ENCODE peak calls at places on chromosome 1, in seven cellular contexts. One of them, this sample, is unnamed.

GRCh38 chr1:202844935-202845334 is 34.2 kb downstream of the PCAT6 start:
- DNase-seq in mesendoderm: peak
- DNase-seq in stimulated activated CD8-positive, alpha-beta memory T cell treated with anti-CD3 and anti-CD28 coated beads, Interleukin-15, amount 100 ng/mL, for 4 hours: no peak
- DNase-seq in right cardiac atrium: no peak
- DNase-seq in GM12892: no peak
- DNase-seq in psoas muscle: no peak
- DNase-seq in breast epithelium: no peak
- DNase-seq in this sample: no peak

GRCh38 chr1:145740269-145740668 is 21.0 kb downstream of the CD160 start:
- DNase-seq in mesendoderm: no peak
- DNase-seq in stimulated activated CD8-positive, alpha-beta memory T cell treated with anti-CD3 and anti-CD28 coated beads, Interleukin-15, amount 100 ng/mL, for 4 hours: no peak
- DNase-seq in right cardiac atrium: no peak
- DNase-seq in GM12892: no peak
- DNase-seq in psoas muscle: no peak
- DNase-seq in breast epithelium: no peak
- DNase-seq in this sample: no peak

GRCh38 chr1:47843781-47844555 is 153.2 kb downstream of the TRABD2B start:
- DNase-seq in mesendoderm: no peak
- DNase-seq in stimulated activated CD8-positive, alpha-beta memory T cell treated with anti-CD3 and anti-CD28 coated beads, Interleukin-15, amount 100 ng/mL, for 4 hours: no peak
- DNase-seq in right cardiac atrium: no peak
- DNase-seq in GM12892: no peak
- DNase-seq in psoas muscle: peak
- DNase-seq in breast epithelium: peak
- DNase-seq in this sample: no peak

GRCh38 chr1:95072532-95073419 is at the start of gene ALG14:
- DNase-seq in mesendoderm: peak
- DNase-seq in stimulated activated CD8-positive, alpha-beta memory T cell treated with anti-CD3 and anti-CD28 coated beads, Interleukin-15, amount 100 ng/mL, for 4 hours: peak
- DNase-seq in right cardiac atrium: peak
- DNase-seq in GM12892: peak
- DNase-seq in psoas muscle: peak
- DNase-seq in breast epithelium: peak
- DNase-seq in this sample: peak

GRCh38 chr1:156705321-156705917 is at the start of gene CRABP2:
- DNase-seq in mesendoderm: peak
- DNase-seq in stimulated activated CD8-positive, alpha-beta memory T cell treated with anti-CD3 and anti-CD28 coated beads, Interleukin-15, amount 100 ng/mL, for 4 hours: no peak
- DNase-seq in right cardiac atrium: peak
- DNase-seq in GM12892: no peak
- DNase-seq in psoas muscle: peak
- DNase-seq in breast epithelium: no peak
- DNase-seq in this sample: no peak

GRCh38 chr1:88800382-88801051 is 90.8 kb downstream of the GTF2B start:
- DNase-seq in mesendoderm: peak
- DNase-seq in stimulated activated CD8-positive, alpha-beta memory T cell treated with anti-CD3 and anti-CD28 coated beads, Interleukin-15, amount 100 ng/mL, for 4 hours: no peak
- DNase-seq in right cardiac atrium: no peak
- DNase-seq in GM12892: no peak
- DNase-seq in psoas muscle: no peak
- DNase-seq in breast epithelium: no peak
- DNase-seq in this sample: no peak

GRCh38 chr1:33972676-33973395 is 109.0 kb downstream of the HMGB4 start:
- DNase-seq in mesendoderm: no peak
- DNase-seq in stimulated activated CD8-positive, alpha-beta memory T cell treated with anti-CD3 and anti-CD28 coated beads, Interleukin-15, amount 100 ng/mL, for 4 hours: no peak
- DNase-seq in right cardiac atrium: peak
- DNase-seq in GM12892: no peak
- DNase-seq in psoas muscle: no peak
- DNase-seq in breast epithelium: no peak
- DNase-seq in this sample: no peak

GRCh38 chr1:168243636-168244212 is 17.9 kb downstream of the SFT2D2 start:
- DNase-seq in mesendoderm: peak
- DNase-seq in stimulated activated CD8-positive, alpha-beta memory T cell treated with anti-CD3 and anti-CD28 coated beads, Interleukin-15, amount 100 ng/mL, for 4 hours: no peak
- DNase-seq in right cardiac atrium: no peak
- DNase-seq in GM12892: no peak
- DNase-seq in psoas muscle: no peak
- DNase-seq in breast epithelium: no peak
- DNase-seq in this sample: no peak

GRCh38 chr1:109761227-109762038 is 2.3 kb downstream of the EPS8L3 start:
- DNase-seq in mesendoderm: peak
- DNase-seq in stimulated activated CD8-positive, alpha-beta memory T cell treated with anti-CD3 and anti-CD28 coated beads, Interleukin-15, amount 100 ng/mL, for 4 hours: no peak
- DNase-seq in right cardiac atrium: no peak
- DNase-seq in GM12892: no peak
- DNase-seq in psoas muscle: peak
- DNase-seq in breast epithelium: no peak
- DNase-seq in this sample: no peak

GRCh38 chr1:44553771-44554170 is 120.5 kb downstream of the TMEM53 start:
- DNase-seq in mesendoderm: peak
- DNase-seq in stimulated activated CD8-positive, alpha-beta memory T cell treated with anti-CD3 and anti-CD28 coated beads, Interleukin-15, amount 100 ng/mL, for 4 hours: no peak
- DNase-seq in right cardiac atrium: no peak
- DNase-seq in GM12892: no peak
- DNase-seq in psoas muscle: no peak
- DNase-seq in breast epithelium: no peak
- DNase-seq in this sample: no peak

GRCh38 chr1:182246783-182247182 is 144.8 kb downstream of the GLUL start:
- DNase-seq in mesendoderm: no peak
- DNase-seq in stimulated activated CD8-positive, alpha-beta memory T cell treated with anti-CD3 and anti-CD28 coated beads, Interleukin-15, amount 100 ng/mL, for 4 hours: no peak
- DNase-seq in right cardiac atrium: no peak
- DNase-seq in GM12892: no peak
- DNase-seq in psoas muscle: no peak
- DNase-seq in breast epithelium: peak
- DNase-seq in this sample: no peak

GRCh38 chr1:150187560-150187931 is 37.8 kb downstream of the PLEKHO1 start:
- DNase-seq in mesendoderm: no peak
- DNase-seq in stimulated activated CD8-positive, alpha-beta memory T cell treated with anti-CD3 and anti-CD28 coated beads, Interleukin-15, amount 100 ng/mL, for 4 hours: no peak
- DNase-seq in right cardiac atrium: no peak
- DNase-seq in GM12892: no peak
- DNase-seq in psoas muscle: no peak
- DNase-seq in breast epithelium: no peak
- DNase-seq in this sample: no peak

GRCh38 chr1:224621813-224622682 is 5.9 kb downstream of the CNIH3 start:
- DNase-seq in mesendoderm: no peak
- DNase-seq in stimulated activated CD8-positive, alpha-beta memory T cell treated with anti-CD3 and anti-CD28 coated beads, Interleukin-15, amount 100 ng/mL, for 4 hours: no peak
- DNase-seq in right cardiac atrium: no peak
- DNase-seq in GM12892: no peak
- DNase-seq in psoas muscle: no peak
- DNase-seq in breast epithelium: no peak
- DNase-seq in this sample: no peak

This sample was measured in GM18507.